ENCODE peak calls at places on chromosomes 4 and X, in six cellular contexts. Q is cardiac fibroblast, E is endodermal cell, S is fibroblast of pulmonary artery, O is mucosa of descending colon, B is bronchial epithelial cell. Z is an unnamed sample.

GRCh38 chr4:153341575-153342090 is 2.9 kb upstream of the MND1 start:
- DNase-seq in Q (peak), E (no peak), S (peak), O (no peak), B (peak), Z (no peak)

GRCh38 chr4:23305026-23305425 is 584.8 kb downstream of the PPARGC1A start:
- DNase-seq in Q (peak), E (no peak), S (peak), O (no peak), B (peak), Z (no peak)

GRCh38 chr4:45442466-45442865 is 681.4 kb downstream of the GABRG1 start:
- DNase-seq in Q (peak), E (peak), S (peak), O (no peak), B (no peak), Z (peak)

GRCh38 chr4:57159866-57160265 is 49.7 kb upstream of the IGFBP7 start:
- DNase-seq in Q (peak), E (no peak), S (peak), O (no peak), B (peak), Z (no peak)

GRCh38 chr4:186936496-186937375 is 213.1 kb upstream of the FAT1 start:
- DNase-seq in Q (peak), E (no peak), S (peak), O (no peak), B (peak), Z (peak)

GRCh38 chr4:174531486-174531885 is 9.2 kb upstream of the HPGD start:
- DNase-seq in Q (no peak), E (no peak), S (peak), O (no peak), B (no peak), Z (no peak)

GRCh38 chrX:41827886-41828285 is 95.5 kb downstream of the CASK start:
- DNase-seq in Q (peak), E (no peak), S (peak), O (no peak), B (no peak), Z (no peak)

GRCh38 chrX:150225266-150225665 is 137.9 kb upstream of the MAMLD1 start:
- DNase-seq in Q (no peak), E (no peak), S (no peak), O (no peak), B (no peak), Z (no peak)

GRCh38 chrX:134693644-134694043 is 35.4 kb upstream of the PLAC1 start:
- DNase-seq in Q (no peak), E (no peak), S (no peak), O (no peak), B (no peak), Z (no peak)

GRCh38 chrX:63514575-63514967 is 163.4 kb upstream of the SPIN4 start:
- DNase-seq in Q (no peak), E (no peak), S (peak), O (no peak), B (no peak), Z (no peak)

GRCh38 chr4:114879916-114880315 is 233.5 kb downstream of the NDST4 start:
- DNase-seq in Q (no peak), E (no peak), S (no peak), O (no peak), B (no peak), Z (no peak)

GRCh38 chr4:5365071-5366008 is 314.1 kb downstream of the STK32B start:
- DNase-seq in Q (peak), E (peak), S (peak), O (no peak), B (peak), Z (no peak)

GRCh38 chrX:109936598-109936997 is 66.3 kb upstream of the TMEM164 start:
- DNase-seq in Q (peak), E (no peak), S (no peak), O (no peak), B (no peak), Z (no peak)

GRCh38 chr4:17111959-17112659 is 213.7 kb upstream of the LDB2 start:
- DNase-seq in Q (peak), E (peak), S (peak), O (no peak), B (no peak), Z (no peak)

GRCh38 chr4:45131020-45131419 is 404.7 kb upstream of the GNPDA2 start:
- DNase-seq in Q (no peak), E (no peak), S (no peak), O (no peak), B (no peak), Z (no peak)

GRCh38 chr4:84032372-84032771 is 466.7 kb downstream of the NKX6-1 start:
- DNase-seq in Q (no peak), E (no peak), S (no peak), O (no peak), B (no peak), Z (no peak)

GRCh38 chrX:7996414-7996813 is 69.2 kb upstream of the PNPLA4 start:
- DNase-seq in Q (peak), E (peak), S (peak), O (no peak), B (peak), Z (peak)

GRCh38 chr4:36243355-36244256 is 708 bp downstream of the ARAP2 start:
- DNase-seq in Q (peak), E (no peak), S (peak), O (peak), B (peak), Z (no peak)

GRCh38 chr4:2103843-2104547 is 44.9 kb downstream of the NAT8L start:
- DNase-seq in Q (no peak), E (no peak), S (no peak), O (no peak), B (no peak), Z (no peak)

GRCh38 chr4:21884615-21885014 is 64.0 kb downstream of the KCNIP4 start:
- DNase-seq in Q (peak), E (no peak), S (no peak), O (no peak), B (no peak), Z (no peak)

GRCh38 chr4:123671633-123672404 is 275.2 kb downstream of the SPRY1 start:
- DNase-seq in Q (no peak), E (no peak), S (no peak), O (no peak), B (no peak), Z (no peak)

GRCh38 chr4:185909959-185910358 is 98.0 kb upstream of the SORBS2 start:
- DNase-seq in Q (no peak), E (no peak), S (no peak), O (no peak), B (no peak), Z (no peak)

GRCh38 chr4:3427706-3428446 is 13.9 kb upstream of the HGFAC start:
- DNase-seq in Q (no peak), E (no peak), S (no peak), O (no peak), B (no peak), Z (no peak)

GRCh38 chr4:61882381-61882780 is 682.3 kb downstream of the ADGRL3 start:
- DNase-seq in Q (no peak), E (no peak), S (no peak), O (no peak), B (no peak), Z (no peak)

GRCh38 chr4:15649914-15650545 is 5.1 kb downstream of the FBXL5 start:
- DNase-seq in Q (peak), E (peak), S (peak), O (no peak), B (peak), Z (no peak)

GRCh38 chr4:15653864-15654391 is 1.2 kb downstream of the FBXL5 start:
- DNase-seq in Q (peak), E (no peak), S (peak), O (no peak), B (no peak), Z (no peak)

GRCh38 chr4:15651682-15652081 is 3.5 kb downstream of the FBXL5 start:
- DNase-seq in Q (no peak), E (no peak), S (no peak), O (no peak), B (no peak), Z (no peak)

GRCh38 chr4:15653430-15653829 is 1.7 kb downstream of the FBXL5 start:
- DNase-seq in Q (no peak), E (no peak), S (no peak), O (no peak), B (no peak), Z (no peak)

GRCh38 chr4:15652191-15652590 is 3.0 kb downstream of the FBXL5 start:
- DNase-seq in Q (no peak), E (no peak), S (no peak), O (no peak), B (no peak), Z (no peak)
- H3K4me3 ChIP-seq in Q (no peak), E (peak), S (no peak), O (no peak), B (no peak), Z (no peak)

GRCh38 chr4:73864365-73864764 is 4.8 kb upstream of the CXCL1 start:
- DNase-seq in Q (no peak), E (peak), S (no peak), O (no peak), B (peak), Z (no peak)

GRCh38 chr4:73866236-73866635 is 3.0 kb upstream of the CXCL1 start:
- DNase-seq in Q (no peak), E (no peak), S (no peak), O (no peak), B (peak), Z (no peak)

GRCh38 chr4:73865697-73866096 is 3.5 kb upstream of the CXCL1 start:
- DNase-seq in Q (no peak), E (no peak), S (no peak), O (no peak), B (no peak), Z (no peak)

GRCh38 chr4:73862357-73862756 is 6.8 kb upstream of the CXCL1 start:
- DNase-seq in Q (no peak), E (no peak), S (no peak), O (no peak), B (peak), Z (no peak)

DNA sequence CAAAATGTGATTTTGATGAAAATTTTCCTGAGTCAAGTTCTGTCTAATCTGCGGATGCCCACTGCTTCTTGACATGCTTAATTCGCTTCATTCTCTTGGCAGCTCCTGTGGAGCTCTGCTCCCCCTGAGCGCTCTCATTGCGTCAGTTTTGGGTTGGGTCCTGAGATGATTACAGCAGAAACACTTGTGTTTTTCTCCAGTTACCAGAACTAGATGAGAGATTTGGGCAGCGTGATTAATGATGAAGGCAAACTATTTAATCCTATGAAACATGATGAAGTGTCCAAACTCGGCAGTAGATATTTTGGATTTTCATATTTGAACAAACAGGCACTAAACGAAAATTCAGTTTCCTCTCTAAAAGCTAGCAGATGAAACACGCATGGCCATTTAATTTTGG is 4.2 kb upstream of the CXCL1 start:
- DNase-seq in Q (no peak), E (no peak), S (no peak), O (no peak), B (peak), Z (no peak)
- TF ChIP-seq CTCF in Q (no peak), E (no peak), S (no peak), O (no peak), B (no peak), Z (no peak)

GRCh38 chr4:85831647-85832046 is 356.7 kb downstream of the ARHGAP24 start:
- DNase-seq in Q (no peak), E (no peak), S (no peak), O (no peak), B (no peak), Z (no peak)

GRCh38 chr4:85842540-85842939 is 367.6 kb downstream of the ARHGAP24 start:
- DNase-seq in Q (peak), E (no peak), S (peak), O (peak), B (no peak), Z (no peak)

GRCh38 chr4:85836588-85836987 is 361.6 kb downstream of the ARHGAP24 start:
- DNase-seq in Q (no peak), E (no peak), S (no peak), O (no peak), B (no peak), Z (no peak)

GRCh38 chr4:85833311-85833710 is 358.4 kb downstream of the ARHGAP24 start:
- DNase-seq in Q (no peak), E (no peak), S (no peak), O (no peak), B (no peak), Z (no peak)

DNA sequence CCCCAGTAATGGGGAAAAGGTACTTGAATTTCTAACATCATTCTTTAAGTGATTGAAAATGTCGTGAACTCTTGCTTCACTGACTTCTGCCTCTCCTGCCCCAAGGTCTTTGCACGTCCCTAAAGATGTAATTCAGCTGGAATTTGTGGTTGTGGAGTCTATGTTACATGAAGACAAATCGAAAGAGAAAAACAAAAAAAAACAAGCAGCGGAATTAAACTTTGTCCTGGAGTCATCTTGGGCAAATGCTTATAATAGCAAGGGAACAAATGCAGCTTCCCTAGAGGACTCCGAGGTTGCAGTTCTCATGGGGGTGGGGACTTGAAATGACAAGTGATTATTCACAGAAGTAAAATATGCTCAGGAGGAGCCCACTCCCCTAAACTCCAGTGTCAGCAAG is 362.4 kb downstream of the ARHGAP24 start:
- DNase-seq in Q (peak), E (no peak), S (peak), O (no peak), B (no peak), Z (no peak)
- H3K4me3 ChIP-seq in Q (no peak), E (no peak), S (no peak), O (no peak), B (no peak), Z (no peak)

GRCh38 chr4:73341454-73341853 is 62.6 kb upstream of the ALB start:
- DNase-seq in Q (peak), E (peak), S (peak), O (no peak), B (peak), Z (peak)
- TF ChIP-seq CTCF in Q (peak), E (peak), S (peak), O (no peak), B (peak), Z (peak)

GRCh38 chrX:2315434-2315833 is 185.3 kb downstream of the DHRSX start:
- DNase-seq in Q (no peak), E (no peak), S (no peak), O (no peak), B (no peak), Z (no peak)
- H3K4me3 ChIP-seq in Q (no peak), E (no peak), S (no peak), O (no peak), B (no peak), Z (no peak)